ENCODE peak calls at places on chromosomes 1 and 21, in nine cellular contexts. One of them, this sample, is unnamed.

GRCh38 chr1:231611111-231611510 is 15.5 kb upstream of the DISC1 start:
- DNase-seq in adrenal gland: no peak
- DNase-seq in NB4: peak; percentile 15
- DNase-seq in GM23248: no peak
- DNase-seq in PC-9: no peak
- DNase-seq in OCI-LY7: no peak
- DNase-seq in AG04450: no peak
- DNase-seq in Panc1: no peak
- DNase-seq in AG10803: no peak
- DNase-seq in this sample: no peak

GRCh38 chr1:22289251-22289995 is 146.5 kb upstream of the WNT4 start:
- DNase-seq in Panc1: no peak
- DNase-seq in OCI-LY7: no peak
- DNase-seq in GM23248: no peak
- DNase-seq in AG10803: no peak
- DNase-seq in NB4: no peak
- DNase-seq in PC-9: no peak
- DNase-seq in adrenal gland: peak; percentile 18
- DNase-seq in AG04450: no peak
- DNase-seq in this sample: no peak

GRCh38 chr1:200802865-200803512 is 64.3 kb downstream of the CAMSAP2 start:
- DNase-seq in adrenal gland: peak; percentile 82
- DNase-seq in PC-9: peak; percentile 57
- DNase-seq in NB4: peak; percentile 76
- DNase-seq in GM23248: peak; percentile 86
- DNase-seq in Panc1: peak; percentile 71
- DNase-seq in OCI-LY7: peak; percentile 77
- DNase-seq in AG10803: peak; percentile 79
- DNase-seq in AG04450: peak; percentile 61
- DNase-seq in this sample: peak; percentile 59

GRCh38 chr1:29500041-29500440 is 263.7 kb downstream of the PTPRU start:
- DNase-seq in Panc1: no peak
- DNase-seq in OCI-LY7: no peak
- DNase-seq in adrenal gland: no peak
- DNase-seq in AG10803: no peak
- DNase-seq in GM23248: no peak
- DNase-seq in PC-9: no peak
- DNase-seq in AG04450: no peak
- DNase-seq in NB4: no peak
- DNase-seq in this sample: no peak

GRCh38 chr1:59699227-59699847 is 115.4 kb upstream of the HOOK1 start:
- DNase-seq in Panc1: peak; percentile 45
- DNase-seq in PC-9: no peak
- DNase-seq in OCI-LY7: peak; percentile 47
- DNase-seq in AG10803: peak; percentile 54
- DNase-seq in adrenal gland: no peak
- DNase-seq in NB4: peak; percentile 75
- DNase-seq in AG04450: no peak
- DNase-seq in GM23248: peak; percentile 68
- DNase-seq in this sample: peak; percentile 49

GRCh38 chr1:74673351-74674111 is at the start of gene ERICH3:
- DNase-seq in PC-9: no peak
- DNase-seq in OCI-LY7: no peak
- DNase-seq in GM23248: peak; percentile 21
- DNase-seq in adrenal gland: peak; percentile 15
- DNase-seq in AG04450: no peak
- DNase-seq in AG10803: no peak
- DNase-seq in Panc1: no peak
- DNase-seq in NB4: no peak
- DNase-seq in this sample: no peak

GRCh38 chr1:238438296-238439275 is 547.9 kb upstream of the ZP4 start:
- DNase-seq in PC-9: no peak
- DNase-seq in GM23248: no peak
- DNase-seq in OCI-LY7: no peak
- DNase-seq in NB4: no peak
- DNase-seq in AG04450: no peak
- DNase-seq in AG10803: no peak
- DNase-seq in adrenal gland: no peak
- DNase-seq in Panc1: no peak
- DNase-seq in this sample: no peak

GRCh38 chr1:38740543-38740942 is 119.0 kb downstream of the RRAGC start:
- DNase-seq in adrenal gland: no peak
- DNase-seq in NB4: no peak
- DNase-seq in OCI-LY7: no peak
- DNase-seq in Panc1: no peak
- DNase-seq in AG04450: no peak
- DNase-seq in AG10803: peak; percentile 6
- DNase-seq in GM23248: peak; percentile 4
- DNase-seq in PC-9: peak; percentile 41
- DNase-seq in this sample: no peak

GRCh38 chr1:26923711-26924110 is 2.2 kb downstream of the NUDC start:
- DNase-seq in adrenal gland: no peak
- DNase-seq in GM23248: peak; percentile 46
- DNase-seq in NB4: no peak
- DNase-seq in PC-9: no peak
- DNase-seq in Panc1: no peak
- DNase-seq in AG10803: no peak
- DNase-seq in AG04450: no peak
- DNase-seq in OCI-LY7: no peak
- DNase-seq in this sample: no peak

GRCh38 chr1:23100074-23100748 is 68.4 kb downstream of the LUZP1 start:
- DNase-seq in AG10803: peak; percentile 98
- DNase-seq in PC-9: peak; percentile 87
- DNase-seq in Panc1: peak; percentile 68
- DNase-seq in AG04450: peak; percentile 86
- DNase-seq in OCI-LY7: no peak
- DNase-seq in adrenal gland: peak; percentile 53
- DNase-seq in GM23248: peak; percentile 96
- DNase-seq in NB4: peak; percentile 95
- DNase-seq in this sample: peak; percentile 40

DNA sequence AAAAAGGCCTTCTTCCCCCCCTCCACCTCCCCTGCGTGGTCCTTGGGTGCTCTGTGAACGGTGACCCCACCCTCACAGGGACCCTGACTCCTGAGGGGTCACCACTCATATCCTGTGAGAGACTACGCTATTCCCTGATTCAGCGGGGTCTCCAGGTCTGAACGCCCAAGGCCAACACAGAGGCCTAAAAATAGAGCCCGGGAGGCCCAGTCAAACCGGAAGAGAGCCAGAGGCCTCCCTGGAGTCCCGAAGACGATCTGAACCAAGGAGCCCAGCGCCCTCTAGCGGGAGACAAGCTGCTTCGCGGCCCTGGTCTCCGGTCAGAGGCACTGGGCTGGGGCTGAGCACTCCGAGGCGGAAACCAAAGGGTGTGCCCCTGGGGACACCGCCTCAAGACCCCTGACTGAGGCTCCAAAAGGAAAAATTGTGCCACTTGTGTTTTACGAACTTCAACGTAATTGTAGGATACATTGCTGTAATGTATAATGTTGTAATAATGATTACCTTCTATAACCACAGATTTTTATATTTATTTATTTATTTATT is 42.4 kb upstream of the PSEN2 start:
- DNase-seq in AG10803: peak; percentile 94
- DNase-seq in AG04450: peak; percentile 85
- DNase-seq in Panc1: peak; percentile 67
- DNase-seq in GM23248: peak; percentile 97
- DNase-seq in PC-9: peak; percentile 73
- DNase-seq in OCI-LY7: peak; percentile 97
- DNase-seq in adrenal gland: peak; percentile 95
- DNase-seq in NB4: peak; percentile 94
- DNase-seq in this sample: peak; percentile 90
- H3K4me3 ChIP-seq in AG10803: no peak overlapping the region
- H3K4me3 ChIP-seq in AG04450: no peak overlapping the region
- H3K4me3 ChIP-seq in Panc1: no peak overlapping the region
- H3K4me3 ChIP-seq in GM23248: peak overlapping the region; percentile 34
- H3K4me3 ChIP-seq in PC-9: no peak overlapping the region
- H3K4me3 ChIP-seq in OCI-LY7: peak overlapping the region; percentile 42
- H3K4me3 ChIP-seq in adrenal gland: no peak overlapping the region
- H3K4me3 ChIP-seq in NB4: no peak overlapping the region
- H3K4me3 ChIP-seq in this sample: peak overlapping the region; percentile 11

GRCh38 chr21:28235169-28235892 is 757.3 kb downstream of the LTN1 start:
- DNase-seq in OCI-LY7: no peak
- DNase-seq in AG04450: no peak
- DNase-seq in NB4: peak; percentile 15
- DNase-seq in AG10803: no peak
- DNase-seq in Panc1: no peak
- DNase-seq in GM23248: no peak
- DNase-seq in adrenal gland: no peak
- DNase-seq in PC-9: no peak
- DNase-seq in this sample: no peak
- H3K4me3 ChIP-seq in OCI-LY7: no peak overlapping the region
- H3K4me3 ChIP-seq in AG04450: no peak overlapping the region
- H3K4me3 ChIP-seq in NB4: no peak overlapping the region
- H3K4me3 ChIP-seq in AG10803: no peak overlapping the region
- H3K4me3 ChIP-seq in Panc1: no peak overlapping the region
- H3K4me3 ChIP-seq in GM23248: no peak overlapping the region
- H3K4me3 ChIP-seq in adrenal gland: no peak overlapping the region
- H3K4me3 ChIP-seq in PC-9: no peak overlapping the region
- H3K4me3 ChIP-seq in this sample: no peak overlapping the region

DNA sequence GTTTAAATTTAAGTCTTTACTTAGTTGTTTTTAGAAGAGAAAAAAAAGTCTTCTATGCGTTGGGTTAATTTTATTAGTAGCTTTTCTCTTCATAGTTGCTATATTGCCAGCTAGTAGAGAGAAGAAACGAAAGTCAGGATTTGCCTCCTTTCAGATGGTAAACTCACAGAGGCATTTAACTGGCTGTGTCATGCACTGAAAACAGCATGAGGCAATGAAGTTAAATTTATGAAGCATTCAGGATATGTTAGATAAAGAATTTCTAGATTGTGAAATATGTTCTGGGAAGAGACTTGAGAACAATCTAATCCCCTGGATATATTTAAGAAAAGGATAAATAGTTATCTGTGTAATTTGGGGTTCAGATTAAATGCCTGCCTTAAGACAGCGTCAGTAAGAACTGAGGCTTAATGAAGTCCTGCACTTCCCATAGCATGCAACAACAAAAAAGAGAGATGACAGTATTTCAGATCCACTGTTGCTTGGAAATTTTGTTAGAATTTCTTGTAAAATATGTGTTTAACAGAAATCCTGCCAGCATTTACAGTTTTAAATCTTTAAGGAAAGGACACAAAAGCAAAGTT is 1.7 kb downstream of the ANGPTL1 start:
- DNase-seq in PC-9: no peak
- DNase-seq in OCI-LY7: no peak
- DNase-seq in GM23248: peak; percentile 84
- DNase-seq in AG04450: no peak
- DNase-seq in AG10803: peak; percentile 71
- DNase-seq in Panc1: no peak
- DNase-seq in NB4: peak; percentile 20
- DNase-seq in adrenal gland: no peak
- DNase-seq in this sample: no peak
- H3K4me3 ChIP-seq in PC-9: no peak overlapping the region
- H3K4me3 ChIP-seq in OCI-LY7: no peak overlapping the region
- H3K4me3 ChIP-seq in GM23248: peak overlapping the region; percentile 75
- H3K4me3 ChIP-seq in AG04450: no peak overlapping the region
- H3K4me3 ChIP-seq in AG10803: peak overlapping the region; percentile 38
- H3K4me3 ChIP-seq in Panc1: no peak overlapping the region
- H3K4me3 ChIP-seq in NB4: no peak overlapping the region
- H3K4me3 ChIP-seq in adrenal gland: no peak overlapping the region
- H3K4me3 ChIP-seq in this sample: no peak overlapping the region

GRCh38 chr1:12140016-12140415 is 26.8 kb upstream of the TNFRSF1B start:
- DNase-seq in AG10803: peak; percentile 15
- DNase-seq in NB4: no peak
- DNase-seq in Panc1: no peak
- DNase-seq in OCI-LY7: no peak
- DNase-seq in AG04450: no peak
- DNase-seq in PC-9: no peak
- DNase-seq in GM23248: no peak
- DNase-seq in adrenal gland: no peak
- DNase-seq in this sample: no peak

GRCh38 chr1:12142141-12142823 is 24.5 kb upstream of the TNFRSF1B start:
- DNase-seq in AG04450: no peak
- DNase-seq in AG10803: no peak
- DNase-seq in GM23248: no peak
- DNase-seq in adrenal gland: no peak
- DNase-seq in NB4: no peak
- DNase-seq in PC-9: no peak
- DNase-seq in Panc1: no peak
- DNase-seq in OCI-LY7: no peak
- DNase-seq in this sample: no peak

GRCh38 chr1:12140676-12141532 is 25.9 kb upstream of the TNFRSF1B start:
- DNase-seq in PC-9: no peak
- DNase-seq in adrenal gland: no peak
- DNase-seq in AG04450: no peak
- DNase-seq in OCI-LY7: no peak
- DNase-seq in NB4: no peak
- DNase-seq in Panc1: no peak
- DNase-seq in GM23248: no peak
- DNase-seq in AG10803: no peak
- DNase-seq in this sample: no peak

GRCh38 chr1:12142891-12143630 is 23.7 kb upstream of the TNFRSF1B start:
- DNase-seq in AG04450: no peak
- DNase-seq in GM23248: no peak
- DNase-seq in adrenal gland: no peak
- DNase-seq in Panc1: no peak
- DNase-seq in PC-9: no peak
- DNase-seq in NB4: no peak
- DNase-seq in OCI-LY7: no peak
- DNase-seq in AG10803: no peak
- DNase-seq in this sample: no peak

GRCh38 chr1:12141533-12141855 is 25.3 kb upstream of the TNFRSF1B start:
- DNase-seq in AG10803: no peak
- DNase-seq in adrenal gland: no peak
- DNase-seq in NB4: no peak
- DNase-seq in GM23248: no peak
- DNase-seq in PC-9: peak; percentile 67
- DNase-seq in AG04450: no peak
- DNase-seq in Panc1: no peak
- DNase-seq in OCI-LY7: no peak
- DNase-seq in this sample: no peak
- H3K4me3 ChIP-seq in AG10803: no peak overlapping the region
- H3K4me3 ChIP-seq in adrenal gland: no peak overlapping the region
- H3K4me3 ChIP-seq in NB4: no peak overlapping the region
- H3K4me3 ChIP-seq in GM23248: no peak overlapping the region
- H3K4me3 ChIP-seq in PC-9: no peak overlapping the region
- H3K4me3 ChIP-seq in AG04450: no peak overlapping the region
- H3K4me3 ChIP-seq in Panc1: no peak overlapping the region
- H3K4me3 ChIP-seq in OCI-LY7: no peak overlapping the region
- H3K4me3 ChIP-seq in this sample: no peak overlapping the region

GRCh38 chr1:91498498-91499245 is 2.0 kb upstream of the CDC7 start:
- DNase-seq in AG04450: no peak
- DNase-seq in Panc1: no peak
- DNase-seq in OCI-LY7: no peak
- DNase-seq in GM23248: no peak
- DNase-seq in adrenal gland: no peak
- DNase-seq in AG10803: no peak
- DNase-seq in NB4: no peak
- DNase-seq in PC-9: no peak
- DNase-seq in this sample: no peak
- H3K4me3 ChIP-seq in AG04450: no peak overlapping the region
- H3K4me3 ChIP-seq in Panc1: no peak overlapping the region
- H3K4me3 ChIP-seq in OCI-LY7: no peak overlapping the region
- H3K4me3 ChIP-seq in GM23248: no peak overlapping the region
- H3K4me3 ChIP-seq in adrenal gland: no peak overlapping the region
- H3K4me3 ChIP-seq in AG10803: no peak overlapping the region
- H3K4me3 ChIP-seq in NB4: no peak overlapping the region
- H3K4me3 ChIP-seq in PC-9: no peak overlapping the region
- H3K4me3 ChIP-seq in this sample: no peak overlapping the region